ENCODE peak calls at places on chromosome 11, in ten cellular contexts. M is epithelial cell of esophagus, T is fibroblast of villous mesenchyme, Y is fibroblast of pulmonary artery, R is PC-9, A is GM23248, P is Caco-2, G is PC-3, W is fibroblast of the aortic adventitia, L is SK-N-MC. O is an unnamed sample.

GRCh38 chr11:79439893-79440450 is 858 bp downstream of the TENM4 start:
- DNase-seq in L (no peak), A (no peak), W (no peak), R (no peak), P (no peak), G (no peak), T (no peak), Y (no peak), M (peak), O (peak)

GRCh38 chr11:33636104-33636503 is 64.5 kb downstream of the C11orf91 start:
- DNase-seq in G (peak), W (peak), R (peak), A (peak), T (peak), Y (peak), M (peak), P (no peak), L (no peak), O (no peak)

GRCh38 chr11:75191330-75191717 is 40.4 kb downstream of the SLCO2B1 start:
- DNase-seq in T (no peak), G (no peak), L (no peak), M (no peak), A (no peak), R (no peak), P (no peak), Y (peak), W (no peak), O (peak)

GRCh38 chr11:34525887-34526657 is 12.5 kb upstream of the ELF5 start:
- DNase-seq in Y (no peak), T (no peak), P (no peak), W (no peak), L (no peak), G (no peak), M (no peak), R (no peak), A (no peak), O (no peak)

GRCh38 chr11:46338988-46339666 is 8.1 kb upstream of the DGKZ start:
- DNase-seq in W (no peak), L (no peak), P (no peak), T (peak), Y (no peak), A (no peak), R (peak), M (no peak), G (peak), O (peak)

GRCh38 chr11:45665206-45665932 is at the start of gene CHST1:
- DNase-seq in M (peak), Y (peak), T (peak), W (no peak), A (peak), L (no peak), P (no peak), G (no peak), R (peak), O (peak)

GRCh38 chr11:11230802-11231562 is 122.1 kb downstream of the CSNK2A3 start:
- DNase-seq in W (no peak), R (no peak), P (no peak), T (no peak), G (peak), M (no peak), Y (no peak), A (peak), L (no peak), O (peak)

GRCh38 chr11:121578216-121579063 is 125.7 kb upstream of the SORL1-AS1 start:
- DNase-seq in A (peak), Y (peak), L (no peak), W (no peak), R (no peak), G (no peak), M (peak), P (no peak), T (peak), O (no peak)

GRCh38 chr11:93969925-93970922 is 50.9 kb upstream of the HEPHL1 start:
- DNase-seq in W (no peak), T (no peak), A (no peak), G (no peak), L (no peak), P (no peak), Y (no peak), M (no peak), R (no peak), O (peak)

GRCh38 chr11:14500181-14500651 is 605 bp upstream of the COPB1 start:
- DNase-seq in T (peak), W (peak), G (peak), P (no peak), M (peak), L (no peak), Y (peak), R (peak), A (peak), O (peak)

GRCh38 chr11:105466582-105467228 is 143.2 kb upstream of the GRIA4 start:
- DNase-seq in P (no peak), G (peak), L (peak), M (peak), T (peak), A (peak), W (peak), Y (peak), R (peak), O (no peak)

GRCh38 chr11:34643846-34644245 is 23.0 kb downstream of the EHF start:
- DNase-seq in P (no peak), M (no peak), L (no peak), R (no peak), A (no peak), T (no peak), Y (no peak), W (no peak), G (no peak), O (no peak)

GRCh38 chr11:114280696-114281095 is 15.5 kb upstream of the NNMT start:
- DNase-seq in P (peak), G (peak), L (no peak), W (peak), T (peak), M (peak), R (peak), Y (peak), A (peak), O (peak)

GRCh38 chr11:45436118-45436517 is 150.0 kb upstream of the SYT13 start:
- DNase-seq in Y (no peak), T (no peak), G (no peak), A (no peak), P (no peak), R (no peak), L (no peak), M (no peak), W (no peak), O (no peak)

GRCh38 chr11:292211-293121 is 3.5 kb downstream of the PGGHG start:
- DNase-seq in Y (no peak), W (no peak), R (no peak), T (no peak), M (no peak), A (no peak), G (no peak), L (no peak), P (no peak), O (peak)

GRCh38 chr11:57641426-57641825 is 8.3 kb downstream of the YPEL4 start:
- DNase-seq in M (peak), W (peak), A (peak), G (peak), R (no peak), P (no peak), T (peak), Y (peak), L (peak), O (peak)

GRCh38 chr11:62880231-62880802 is 379 bp upstream of the SLC3A2 start:
- DNase-seq in W (peak), P (no peak), G (peak), M (peak), L (no peak), R (peak), A (peak), T (peak), Y (peak), O (no peak)

GRCh38 chr11:17353228-17354021 is 1.8 kb downstream of the NCR3LG1 start:
- DNase-seq in Y (peak), W (peak), G (peak), M (peak), A (peak), P (peak), T (peak), L (no peak), R (peak), O (peak)

GRCh38 chr11:1307163-1307870 is 2.1 kb downstream of the TOLLIP start:
- DNase-seq in W (no peak), A (no peak), Y (no peak), M (peak), P (no peak), T (no peak), R (no peak), L (no peak), G (no peak), O (no peak)

GRCh38 chr11:104462346-104462745 is 298.4 kb upstream of the PDGFD start:
- DNase-seq in R (no peak), P (no peak), T (peak), M (peak), G (peak), A (peak), Y (peak), W (peak), L (no peak), O (no peak)

GRCh38 chr11:130603585-130603906 is 155.1 kb downstream of the ADAMTS15 start:
- DNase-seq in Y (no peak), A (no peak), W (no peak), L (no peak), M (no peak), T (no peak), G (no peak), R (no peak), P (no peak), O (no peak)

GRCh38 chr11:15969281-15969680 is 387.1 kb downstream of the SOX6 start:
- DNase-seq in A (peak), T (peak), W (peak), G (peak), R (peak), Y (peak), P (no peak), M (peak), L (no peak), O (no peak)

GRCh38 chr11:128802358-128802981 is 64.6 kb downstream of the KCNJ1 start:
- DNase-seq in A (peak), G (peak), R (peak), Y (peak), P (no peak), M (peak), T (peak), W (peak), L (no peak), O (peak)

GRCh38 chr11:60777572-60777971 is 7.6 kb upstream of the MS4A10 start:
- DNase-seq in W (peak), L (no peak), T (peak), A (peak), G (peak), M (peak), P (no peak), R (no peak), Y (peak), O (no peak)

GRCh38 chr11:118752654-118753053 is 38.3 kb downstream of the DDX6 start:
- DNase-seq in G (no peak), L (no peak), A (no peak), P (no peak), R (no peak), W (no peak), M (no peak), Y (no peak), T (no peak), O (no peak)
- H3K4me3 ChIP-seq in G (no peak), L (no peak), A (no peak), P (no peak), R (no peak), W (no peak), M (no peak), Y (no peak), T (no peak), O (no peak)

GRCh38 chr11:47376183-47376542 is 2.2 kb downstream of the SPI1 start:
- DNase-seq in A (no peak), P (no peak), W (no peak), T (no peak), Y (no peak), L (no peak), M (no peak), R (no peak), G (no peak), O (no peak)
- H3K4me3 ChIP-seq in A (no peak), P (no peak), W (no peak), T (no peak), Y (no peak), L (no peak), M (no peak), R (no peak), G (no peak), O (no peak)

GRCh38 chr11:58900479-58901420 is 38.5 kb upstream of the GLYATL1 start:
- DNase-seq in Y (peak), R (peak), W (peak), A (peak), T (peak), G (peak), L (peak), P (peak), M (peak), O (peak)
- H3K4me3 ChIP-seq in Y (peak), R (no peak), W (peak), A (no peak), T (no peak), G (no peak), L (no peak), P (no peak), M (no peak), O (peak)

GRCh38 chr11:73586791-73587190 is 11.1 kb downstream of the FAM168A start:
- DNase-seq in L (no peak), W (no peak), M (no peak), G (no peak), Y (no peak), R (no peak), P (no peak), A (no peak), T (no peak), O (no peak)
- H3K4me3 ChIP-seq in L (no peak), W (no peak), M (no peak), G (no peak), Y (no peak), R (no peak), P (no peak), A (no peak), T (no peak), O (no peak)

GRCh38 chr11:124724854-124725718 is 14.7 kb upstream of the NRGN start:
- DNase-seq in R (no peak), L (no peak), Y (no peak), G (no peak), T (no peak), M (no peak), A (no peak), W (no peak), P (peak), O (no peak)
- H3K4me3 ChIP-seq in R (no peak), L (peak), Y (peak), G (peak), T (no peak), M (no peak), A (no peak), W (no peak), P (no peak), O (no peak)

GRCh38 chr11:8019671-8020597 is 32.8 kb downstream of the EIF3F start:
- DNase-seq in T (no peak), A (peak), W (peak), Y (peak), L (no peak), P (no peak), G (no peak), M (peak), R (no peak), O (peak)
- H3K4me3 ChIP-seq in T (peak), A (peak), W (peak), Y (peak), L (no peak), P (no peak), G (peak), M (peak), R (no peak), O (peak)

DNA sequence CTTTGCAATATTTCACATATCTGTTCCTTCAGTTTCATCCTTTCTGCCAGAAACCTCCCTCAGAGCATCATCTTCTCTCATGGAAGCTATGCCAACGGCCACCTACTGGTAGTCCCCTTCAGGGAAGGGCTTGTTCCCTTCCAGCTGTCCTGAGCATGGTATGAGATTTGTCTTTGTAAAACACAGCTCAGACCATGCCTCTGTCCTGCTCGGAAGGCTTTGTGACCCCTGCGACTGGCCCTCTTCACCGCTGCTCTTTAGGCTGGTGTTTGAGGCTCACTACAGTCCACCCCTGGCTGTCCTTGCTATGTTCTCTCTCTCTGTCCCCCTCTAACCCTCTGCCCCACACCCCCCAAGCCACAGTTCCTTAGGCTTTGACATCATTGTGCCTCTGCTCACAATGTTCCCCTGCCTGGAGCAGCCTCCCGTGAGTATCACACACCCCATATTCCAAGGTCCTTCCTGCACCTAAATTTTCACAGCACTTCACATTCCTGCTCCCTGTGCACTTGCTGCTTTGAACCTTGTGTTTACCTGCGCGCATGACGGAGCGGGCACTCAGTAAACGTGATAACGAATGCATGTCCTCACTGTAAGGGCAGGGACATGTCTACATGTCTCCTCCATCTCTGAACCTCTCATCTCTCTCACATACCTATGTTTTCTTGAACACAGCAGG is 24.0 kb upstream of the ACER3 start:
- DNase-seq in R (no peak), A (no peak), Y (no peak), T (no peak), W (no peak), L (no peak), G (no peak), P (no peak), M (no peak), O (no peak)
- H3K4me3 ChIP-seq in R (no peak), A (no peak), Y (no peak), T (no peak), W (no peak), L (no peak), G (no peak), P (no peak), M (no peak), O (no peak)

GRCh38 chr11:65917077-65917433 is 1.8 kb downstream of the C11orf68 start:
- DNase-seq in G (peak), L (no peak), Y (no peak), A (no peak), R (no peak), T (no peak), M (no peak), P (no peak), W (no peak), O (no peak)
- H3K4me3 ChIP-seq in G (peak), L (no peak), Y (peak), A (peak), R (peak), T (peak), M (no peak), P (no peak), W (peak), O (no peak)

GRCh38 chr11:70079691-70080090 is 1.6 kb downstream of the ANO1 start:
- DNase-seq in A (no peak), Y (no peak), R (peak), L (no peak), M (peak), W (no peak), P (no peak), T (no peak), G (peak), O (no peak)

GRCh38 chr11:70078796-70079616 is 889 bp downstream of the ANO1 start:
- DNase-seq in Y (no peak), R (peak), M (no peak), L (no peak), G (peak), T (no peak), W (no peak), P (no peak), A (no peak), O (peak)

GRCh38 chr11:70076461-70076931 is 1.6 kb upstream of the ANO1 start:
- DNase-seq in T (peak), M (no peak), Y (no peak), A (no peak), G (no peak), L (no peak), R (no peak), P (peak), W (no peak), O (peak)

GRCh38 chr11:70077411-70078094 is 564 bp upstream of the ANO1 start:
- DNase-seq in T (no peak), Y (no peak), W (no peak), R (peak), M (no peak), G (peak), P (peak), A (no peak), L (no peak), O (peak)

DNA sequence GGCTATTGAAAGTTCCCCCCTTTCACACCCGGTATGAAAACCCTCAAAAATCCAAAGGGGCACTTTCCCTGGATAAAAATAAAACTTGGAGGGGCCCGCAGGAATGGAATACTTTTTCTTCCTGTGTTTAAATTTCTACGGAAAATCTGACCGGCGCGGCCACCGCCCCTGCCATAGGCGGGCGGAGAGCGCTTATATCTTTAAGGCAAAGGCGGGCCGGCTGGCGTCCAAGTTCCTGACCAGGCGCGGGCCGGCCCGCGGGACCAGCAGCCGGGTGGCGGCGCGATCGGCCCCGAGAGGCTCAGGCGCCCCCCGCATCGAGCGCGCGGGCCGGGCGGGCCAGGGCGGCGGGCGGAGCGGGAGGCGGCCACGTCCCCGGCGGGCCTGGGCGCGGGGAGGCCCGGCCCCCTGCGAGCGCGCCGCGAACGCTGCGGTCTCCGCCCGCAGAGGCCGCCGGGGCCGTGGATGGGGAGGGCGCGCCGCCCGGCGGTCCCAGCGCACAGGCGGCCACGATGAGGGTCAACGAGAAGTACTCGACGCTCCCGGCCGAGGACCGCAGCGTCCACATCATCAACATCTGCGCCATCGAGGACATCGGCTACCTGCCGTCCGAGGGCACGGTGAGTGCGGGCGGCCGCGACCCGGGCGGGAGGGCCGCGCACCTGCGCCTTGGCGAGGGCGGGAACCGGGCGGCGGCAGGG is at the start of gene ANO1:
- DNase-seq in P (peak), Y (no peak), L (no peak), M (peak), G (peak), T (no peak), R (peak), A (peak), W (no peak), O (peak)
- H3K4me3 ChIP-seq in P (peak), Y (no peak), L (no peak), M (no peak), G (peak), T (no peak), R (peak), A (no peak), W (no peak), O (peak)

GRCh38 chr11:61834278-61835004 is 6.3 kb downstream of the FADS2 start:
- DNase-seq in Y (peak), W (peak), R (peak), P (no peak), M (no peak), A (peak), T (peak), G (peak), L (peak), O (peak)
- H3K4me3 ChIP-seq in Y (peak), W (no peak), R (no peak), P (no peak), M (no peak), A (no peak), T (no peak), G (no peak), L (peak), O (no peak)

O was measured in H7.